ENCODE peak calls at places on chromosomes 5 and 9, in five cellular contexts. G is naive thymus-derived CD4-positive, alpha-beta T cell; K is gastrocnemius medialis; N is effector memory CD4-positive, alpha-beta T cell; W is GM12878. X is an unnamed sample.
A peak's percentile ranks its signal among the peaks of the same experiment; 100 is the strongest.

GRCh38 chr5:7094626-7095025 is 301.3 kb upstream of the ADCY2 start:
- DNase-seq in G (no peak), K (no peak), N (no peak), W (no peak), X (no peak)

GRCh38 chr5:122715095-122715494 is 59.8 kb upstream of the SNX2 start:
- DNase-seq in G (no peak), K (no peak), N (no peak), W (no peak), X (no peak)

GRCh38 chr5:135126688-135127603 is 92.9 kb upstream of the PITX1 start:
- DNase-seq in G (no peak), K (no peak), N (no peak), W (no peak), X (no peak)

GRCh38 chr5:604391-604831 is 7.7 kb upstream of the CEP72 start:
- DNase-seq in G (no peak), K (no peak), N (no peak), W (no peak), X (no peak)

GRCh38 chr9:114116061-114116747 is 17.1 kb upstream of the KIF12 start:
- DNase-seq in G (no peak), K (no peak), N (no peak), W (no peak), X (no peak)

GRCh38 chr9:79477955-79478751 is 93.6 kb upstream of the TLE4 start:
- DNase-seq in G (peak; percentile 22), K (no peak), N (no peak), W (no peak), X (no peak)

GRCh38 chr5:3249401-3249800 is 346.2 kb upstream of the IRX1 start:
- DNase-seq in G (no peak), K (no peak), N (no peak), W (no peak), X (no peak)

GRCh38 chr5:84381501-84382362 is 2.9 kb downstream of the EDIL3 start:
- DNase-seq in G (no peak), K (no peak), N (no peak), W (no peak), X (no peak)

GRCh38 chr9:91903126-91903911 is 46.7 kb downstream of the ROR2 start:
- DNase-seq in G (no peak), K (no peak), N (no peak), W (no peak), X (no peak)

GRCh38 chr9:20693068-20693467 is 9.0 kb downstream of the FOCAD start:
- DNase-seq in G (no peak), K (peak; percentile 11), N (no peak), W (no peak), X (no peak)

GRCh38 chr5:136620016-136620419 is 254.7 kb upstream of the TRPC7 start:
- DNase-seq in G (no peak), K (no peak), N (no peak), W (no peak), X (no peak)
- H3K27ac ChIP-seq in G (no peak overlapping the region), K (no peak overlapping the region), N (no peak overlapping the region), W (no peak overlapping the region), X (no peak overlapping the region)

GRCh38 chr5:36708996-36709395 is 102.6 kb downstream of the SLC1A3 start:
- DNase-seq in G (no peak), K (no peak), N (no peak), W (no peak), X (no peak)

GRCh38 chr5:36704131-36704530 is 97.7 kb downstream of the SLC1A3 start:
- DNase-seq in G (no peak), K (no peak), N (no peak), W (no peak), X (no peak)

GRCh38 chr5:36701085-36701691 is 94.8 kb downstream of the SLC1A3 start:
- DNase-seq in G (no peak), K (no peak), N (no peak), W (peak; percentile 55), X (no peak)

GRCh38 chr5:36703245-36703860 is 96.9 kb downstream of the SLC1A3 start:
- DNase-seq in G (no peak), K (no peak), N (no peak), W (no peak), X (no peak)

DNA sequence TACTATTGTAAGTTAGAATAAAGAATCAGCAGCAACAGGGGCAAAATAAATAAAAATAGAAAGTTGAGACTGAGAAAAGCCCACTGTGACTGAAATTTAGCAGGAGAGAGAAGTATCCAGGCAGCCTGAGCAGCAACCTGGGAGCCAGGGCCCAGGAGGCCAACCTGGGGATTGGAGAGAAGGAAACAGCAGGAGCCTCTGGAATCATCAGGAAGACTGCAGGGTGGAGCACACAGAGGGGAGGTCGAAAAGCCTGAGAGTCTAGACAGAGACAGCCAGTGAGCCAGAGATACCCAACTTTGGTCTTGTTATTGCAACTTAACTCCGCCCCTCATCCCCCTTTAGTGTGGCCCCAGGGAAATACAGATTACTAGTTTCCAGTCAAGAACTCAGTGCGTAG is 98.6 kb downstream of the SLC1A3 start:
- DNase-seq in G (no peak), K (no peak), N (no peak), W (no peak), X (no peak)
- H3K27ac ChIP-seq in G (no peak overlapping the region), K (no peak overlapping the region), N (no peak overlapping the region), W (no peak overlapping the region), X (no peak overlapping the region)

GRCh38 chr9:126407125-126407870 is 80.7 kb downstream of the MVB12B start:
- DNase-seq in G (no peak), K (no peak), N (no peak), W (no peak), X (no peak)
- H3K27ac ChIP-seq in G (no peak overlapping the region), K (no peak overlapping the region), N (no peak overlapping the region), W (no peak overlapping the region), X (no peak overlapping the region)

GRCh38 chr5:171495122-171495700 is 75.8 kb downstream of the FGF18 start:
- DNase-seq in G (no peak), K (no peak), N (no peak), W (no peak), X (no peak)

GRCh38 chr5:171496431-171496830 is 77.0 kb downstream of the FGF18 start:
- DNase-seq in G (no peak), K (peak; percentile 44), N (no peak), W (no peak), X (no peak)

GRCh38 chr5:171493646-171494393 is 74.4 kb downstream of the FGF18 start:
- DNase-seq in G (no peak), K (no peak), N (no peak), W (no peak), X (no peak)

GRCh38 chr5:171494452-171495121 is 75.1 kb downstream of the FGF18 start:
- DNase-seq in G (no peak), K (peak; percentile 37), N (no peak), W (no peak), X (no peak)

GRCh38 chr5:171492781-171493180 is 73.3 kb downstream of the FGF18 start:
- DNase-seq in G (no peak), K (no peak), N (no peak), W (no peak), X (no peak)
- H3K27ac ChIP-seq in G (no peak overlapping the region), K (no peak overlapping the region), N (no peak overlapping the region), W (no peak overlapping the region), X (no peak overlapping the region)

DNA sequence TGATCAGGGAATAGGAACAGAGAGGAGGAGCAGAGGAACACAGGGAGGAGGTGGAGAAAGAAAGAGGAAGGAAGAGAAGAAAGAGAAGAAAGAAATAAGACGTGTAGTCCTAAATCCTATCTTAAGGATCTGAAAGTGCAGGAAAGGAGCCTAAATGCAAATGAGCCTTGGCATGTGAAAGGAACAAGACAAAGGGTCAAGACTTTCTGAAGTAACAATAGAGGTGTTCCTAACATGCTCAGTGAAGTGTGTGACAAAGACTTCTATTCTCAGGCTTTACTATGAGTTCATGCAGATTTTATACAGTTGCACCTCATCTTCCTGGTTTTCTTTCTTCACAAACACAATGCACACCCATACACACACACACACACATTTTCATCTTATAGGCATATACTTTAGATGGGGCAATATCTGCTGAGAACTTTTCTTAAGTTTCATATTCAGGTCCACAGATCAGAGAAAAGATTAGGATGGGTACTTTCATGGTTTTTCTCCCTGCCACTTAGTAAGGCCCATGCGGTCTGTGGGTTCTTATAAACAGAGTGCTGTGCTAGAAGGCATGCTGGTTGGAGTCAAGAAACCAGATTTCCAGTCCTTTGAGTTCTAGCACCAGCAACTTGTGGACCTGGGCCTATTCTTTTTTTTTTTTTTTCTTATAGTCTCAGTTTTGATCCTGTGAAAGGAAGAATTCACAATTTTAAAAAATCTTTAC is 512.3 kb upstream of the TNC start:
- DNase-seq in G (no peak), K (no peak), N (no peak), W (no peak), X (no peak)
- H3K27ac ChIP-seq in G (no peak overlapping the region), K (no peak overlapping the region), N (no peak overlapping the region), W (no peak overlapping the region), X (no peak overlapping the region)

GRCh38 chr5:43482490-43483064 is 1.1 kb downstream of the TMEM267 start:
- DNase-seq in G (no peak), K (no peak), N (no peak), W (no peak), X (no peak)

GRCh38 chr5:43486353-43486752 is 2.7 kb upstream of the TMEM267 start:
- DNase-seq in G (no peak), K (no peak), N (no peak), W (no peak), X (no peak)

GRCh38 chr5:43484049-43484849 is 584 bp upstream of the TMEM267 start:
- DNase-seq in G (peak; percentile 89), K (peak; percentile 56), N (peak; percentile 70), W (peak; percentile 60), X (peak; percentile 85)

GRCh38 chr5:43483210-43484048 is at the start of gene TMEM267:
- DNase-seq in G (no peak), K (peak; percentile 84), N (peak; percentile 65), W (peak; percentile 67), X (peak; percentile 83)

DNA sequence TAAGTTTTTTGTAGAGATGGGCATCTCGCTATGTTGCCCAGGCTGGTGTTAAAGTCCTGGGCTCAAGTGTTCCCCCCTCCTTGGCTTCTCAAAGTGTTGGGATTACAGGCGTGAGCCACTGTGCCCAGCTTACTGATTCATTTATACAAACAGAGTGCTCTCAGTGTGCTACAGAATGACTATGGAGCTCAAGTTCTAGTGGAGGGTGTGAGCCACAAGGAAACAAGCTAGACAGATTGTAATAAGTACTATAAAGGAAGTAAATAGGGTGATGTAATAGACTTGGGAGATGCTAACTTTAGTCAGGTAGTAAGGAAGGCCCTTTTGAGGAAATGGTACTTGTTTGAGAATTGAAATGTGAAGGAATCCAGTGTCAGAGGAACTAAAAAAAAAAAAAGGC is 1.7 kb upstream of the TMEM267 start:
- DNase-seq in G (peak; percentile 12), K (no peak), N (no peak), W (no peak), X (no peak)
- H3K27ac ChIP-seq in G (peak overlapping the region; percentile 92), K (no peak overlapping the region), N (peak overlapping the region; percentile 94), W (no peak overlapping the region), X (peak overlapping the region; percentile 92)

GRCh38 chr5:68251386-68251785 is 35.8 kb downstream of the PIK3R1 start:
- DNase-seq in G (no peak), K (no peak), N (no peak), W (no peak), X (peak; percentile 69)

GRCh38 chr5:68251804-68252648 is 36.5 kb downstream of the PIK3R1 start:
- DNase-seq in G (no peak), K (peak; percentile 57), N (no peak), W (no peak), X (no peak)

GRCh38 chr5:68248896-68249295 is 33.3 kb downstream of the PIK3R1 start:
- DNase-seq in G (no peak), K (no peak), N (no peak), W (no peak), X (no peak)

GRCh38 chr5:68249520-68249919 is 34.0 kb downstream of the PIK3R1 start:
- DNase-seq in G (no peak), K (no peak), N (no peak), W (no peak), X (no peak)

GRCh38 chr5:68250662-68251298 is 35.2 kb downstream of the PIK3R1 start:
- DNase-seq in G (no peak), K (no peak), N (no peak), W (no peak), X (no peak)
- H3K27ac ChIP-seq in G (peak overlapping the region; percentile 60), K (peak overlapping the region; percentile 75), N (peak overlapping the region; percentile 31), W (no peak overlapping the region), X (no peak overlapping the region)